ENCODE peak calls at places on chromosomes 16 and 17, in ten cellular contexts. W is kidney; J is natural killer cell; R is activated naive CD8-positive, alpha-beta T cell treated with anti-CD3 and anti-CD28 coated beads for 36 hours; B is HEK293T; X is stimulated activated CD8-positive, alpha-beta memory T cell treated with anti-CD3 and anti-CD28 coated beads, Interleukin-15, amount 100 ng/mL, for 24 hours; S is stromal cell of bone marrow; O is cardiac fibroblast; C is endothelial cell of umbilical vein; D is mucosa of descending colon. G is an unnamed sample.

GRCh38 chr16:30490210-30490609 is 17.7 kb downstream of the ITGAL start:
- DNase-seq in R (no peak), X (no peak), D (no peak), B (peak), O (no peak), W (no peak), S (no peak), J (no peak), C (no peak), G (no peak)

GRCh38 chr17:30393911-30394867 is 15.5 kb downstream of the CPD start:
- DNase-seq in R (no peak), W (no peak), C (no peak), S (no peak), X (no peak), B (no peak), O (no peak), J (no peak), D (no peak), G (no peak)

GRCh38 chr17:76166906-76167305 is 25.9 kb upstream of the FOXJ1 start:
- DNase-seq in R (no peak), J (no peak), D (no peak), C (no peak), O (no peak), W (no peak), S (no peak), X (no peak), B (no peak), G (no peak)

GRCh38 chr16:53905028-53905427 is 201.1 kb downstream of the FTO start:
- DNase-seq in S (no peak), R (no peak), O (no peak), B (no peak), X (no peak), J (no peak), W (no peak), D (no peak), C (no peak), G (no peak)

GRCh38 chr17:66848496-66848895 is 13.6 kb downstream of the CACNG5 start:
- DNase-seq in B (no peak), R (no peak), S (no peak), O (no peak), X (no peak), C (no peak), J (no peak), D (no peak), W (no peak), G (no peak)

GRCh38 chr17:59330314-59330942 is 1.0 kb upstream of the YPEL2 start:
- DNase-seq in S (no peak), W (peak), X (no peak), J (no peak), C (peak), B (no peak), R (no peak), D (peak), O (no peak), G (peak)

GRCh38 chr17:77365584-77366186 is 224.9 kb downstream of the SEC14L1 start:
- DNase-seq in W (peak), J (no peak), O (peak), S (peak), X (no peak), D (peak), C (peak), R (no peak), B (no peak), G (peak)

GRCh38 chr17:65219124-65219523 is 82.0 kb downstream of the RGS9 start:
- DNase-seq in D (no peak), S (no peak), B (no peak), O (no peak), R (no peak), X (no peak), C (no peak), W (no peak), J (no peak), G (no peak)

GRCh38 chr16:12289175-12290063 is 312.9 kb downstream of the SNX29 start:
- DNase-seq in C (peak), R (no peak), X (no peak), S (no peak), W (no peak), B (no peak), J (no peak), O (no peak), D (peak), G (no peak)

GRCh38 chr17:77128895-77129567 is 11.7 kb upstream of the SEC14L1 start:
- DNase-seq in B (no peak), C (no peak), J (no peak), D (no peak), S (no peak), R (no peak), X (no peak), O (peak), W (no peak), G (no peak)

GRCh38 chr17:57948555-57949420 is 6.4 kb downstream of the CUEDC1 start:
- DNase-seq in D (no peak), X (no peak), W (peak), B (no peak), S (peak), O (peak), R (no peak), J (peak), C (peak), G (no peak)

GRCh38 chr17:51805765-51806164 is 352.7 kb downstream of the CA10 start:
- DNase-seq in S (no peak), R (no peak), B (no peak), O (no peak), J (no peak), X (no peak), W (no peak), D (no peak), C (no peak), G (no peak)

GRCh38 chr16:10558305-10558704 is 22.1 kb downstream of the EMP2 start:
- DNase-seq in O (no peak), R (no peak), S (no peak), X (no peak), C (no peak), J (no peak), B (no peak), D (no peak), W (no peak), G (no peak)

GRCh38 chr17:67779098-67779672 is 46.1 kb upstream of the BPTF start:
- DNase-seq in R (peak), S (no peak), O (peak), W (no peak), D (peak), J (no peak), B (peak), X (no peak), C (peak), G (peak)

GRCh38 chr16:83882118-83882879 is 16.6 kb upstream of the MLYCD start:
- DNase-seq in W (no peak), X (no peak), O (no peak), C (no peak), R (no peak), J (no peak), B (no peak), S (no peak), D (no peak), G (no peak)